ENCODE peak calls at places on chromosomes 2 and 18, in nine cellular contexts. E is 8988T; J is DMS53; F is CD8-positive, alpha-beta memory T cell; I is HFFc6; V is left lobe of liver; Y is neural crest cell; R is cardiac fibroblast; U is progenitor cell of endocrine pancreas. L is an unnamed sample.

GRCh38 chr2:6078414-6078813 is 386.2 kb downstream of the SOX11 start:
- DNase-seq in F (no peak), I (no peak), E (no peak), U (no peak), J (no peak), V (no peak), Y (no peak), R (no peak), L (no peak)

GRCh38 chr18:36504928-36505327 is 207.4 kb downstream of the FHOD3 start:
- DNase-seq in F (no peak), E (no peak), V (no peak), R (no peak), I (no peak), Y (no peak), U (no peak), J (no peak), L (no peak)

GRCh38 chr2:70750320-70750719 is 17.7 kb downstream of the ADD2 start:
- DNase-seq in I (no peak), E (no peak), U (no peak), R (no peak), Y (no peak), V (no peak), J (no peak), F (no peak), L (no peak)

GRCh38 chr18:74499633-74500032 is 3.5 kb downstream of the CNDP2 start:
- DNase-seq in F (no peak), V (peak; percentile 90), I (no peak), U (no peak), Y (no peak), J (no peak), R (peak; percentile 62), E (no peak), L (no peak)

GRCh38 chr18:48000701-48001100 is 70.2 kb upstream of the SMAD2 start:
- DNase-seq in F (no peak), U (no peak), J (no peak), V (no peak), R (no peak), I (no peak), E (no peak), Y (no peak), L (no peak)

GRCh38 chr18:62131305-62131909 is 55.4 kb downstream of the PIGN start:
- DNase-seq in U (peak; percentile 43), V (peak; percentile 54), J (peak; percentile 87), E (no peak), R (peak; percentile 82), Y (peak; percentile 67), I (peak; percentile 52), F (peak; percentile 51), L (no peak)

GRCh38 chr2:196939381-196939780 is 12.9 kb upstream of the PGAP1 start:
- DNase-seq in F (no peak), V (no peak), I (peak; percentile 46), E (no peak), R (peak; percentile 33), Y (no peak), J (no peak), U (no peak), L (no peak)

GRCh38 chr18:79511671-79512301 is 116.1 kb downstream of the NFATC1 start:
- DNase-seq in J (no peak), V (peak; percentile 41), E (no peak), Y (no peak), U (no peak), R (no peak), I (no peak), F (no peak), L (peak; percentile 70)

GRCh38 chr18:75132931-75133525 is 75.9 kb downstream of the PTGR3 start:
- DNase-seq in Y (no peak), I (no peak), F (no peak), U (no peak), V (peak; percentile 16), J (peak; percentile 58), R (no peak), E (no peak), L (peak; percentile 38)

GRCh38 chr2:15905267-15905645 is 35.1 kb upstream of the MYCN start:
- DNase-seq in J (no peak), V (no peak), U (no peak), R (no peak), E (no peak), F (no peak), Y (no peak), I (no peak), L (no peak)

GRCh38 chr2:190682168-190682567 is 33.3 kb downstream of the NAB1 start:
- DNase-seq in U (no peak), Y (no peak), R (peak; percentile 32), F (no peak), J (no peak), E (no peak), I (no peak), V (no peak), L (no peak)

GRCh38 chr18:76572517-76573247 is 77.6 kb upstream of the ZNF516 start:
- DNase-seq in I (no peak), R (no peak), E (no peak), J (peak; percentile 76), F (no peak), V (no peak), Y (no peak), U (no peak), L (no peak)

GRCh38 chr2:160534249-160534648 is 40.6 kb upstream of the RBMS1 start:
- DNase-seq in E (no peak), R (no peak), Y (no peak), J (no peak), V (no peak), F (no peak), U (no peak), I (no peak), L (no peak)

GRCh38 chr18:45253973-45254372 is 361.3 kb upstream of the SLC14A2 start:
- DNase-seq in E (no peak), V (peak; percentile 70), F (no peak), J (no peak), U (no peak), I (no peak), R (no peak), Y (no peak), L (no peak)

GRCh38 chr2:29528891-29529520 is 392.4 kb downstream of the ALK start:
- DNase-seq in U (no peak), E (no peak), V (no peak), Y (no peak), F (no peak), J (peak; percentile 2), I (peak; percentile 81), R (peak; percentile 42), L (no peak)

GRCh38 chr2:191152841-191153240 is 2.0 kb upstream of the STAT4 start:
- DNase-seq in R (peak; percentile 47), Y (no peak), J (peak; percentile 53), E (no peak), U (no peak), I (no peak), F (no peak), V (no peak), L (no peak)

GRCh38 chr2:207710814-207711740 is at the start of gene CCNYL1:
- DNase-seq in F (peak; percentile 97), J (peak; percentile 100), U (peak; percentile 97), E (peak; percentile 96), R (peak; percentile 100), I (peak; percentile 100), V (peak; percentile 99), Y (peak; percentile 93), L (peak; percentile 99)